ENCODE peak calls at places on chromosomes 12 and 14, in ten cellular contexts. One of them, this sample, is unnamed.
A peak's percentile ranks its signal among the peaks of the same experiment; 100 is the strongest.

GRCh38 chr12:69330475-69331473 is 17.4 kb upstream of the LYZ start:
- DNase-seq in psoas muscle: no peak
- DNase-seq in AG10803: no peak
- DNase-seq in stimulated activated CD4-positive, alpha-beta T cell treated with anti-CD3 and anti-CD28 coated beads, Interleukin-1b, Interleukin-23, amount 100 ng/mL, for 24 hours: peak; percentile 23
- DNase-seq in EL: peak; percentile 21
- DNase-seq in ELR: peak; percentile 45
- DNase-seq in uterus: no peak
- DNase-seq in DMS 273 treated with DMSO at 0.1 percent for 48 hours: no peak
- DNase-seq in choroid plexus epithelial cell: peak; percentile 18
- DNase-seq in activated T-helper 1 cell treated with anti-CD3 and anti-CD28 coated beads, Interleukin-2, amount 50 U/mL, for 16 hours: peak; percentile 54
- DNase-seq in this sample: peak; percentile 25

GRCh38 chr14:103382375-103382774 is 2.8 kb upstream of the MARK3 start:
- DNase-seq in DMS 273 treated with DMSO at 0.1 percent for 48 hours: no peak
- DNase-seq in psoas muscle: no peak
- DNase-seq in stimulated activated CD4-positive, alpha-beta T cell treated with anti-CD3 and anti-CD28 coated beads, Interleukin-1b, Interleukin-23, amount 100 ng/mL, for 24 hours: no peak
- DNase-seq in AG10803: peak; percentile 82
- DNase-seq in activated T-helper 1 cell treated with anti-CD3 and anti-CD28 coated beads, Interleukin-2, amount 50 U/mL, for 16 hours: no peak
- DNase-seq in EL: peak; percentile 82
- DNase-seq in uterus: no peak
- DNase-seq in ELR: peak; percentile 84
- DNase-seq in choroid plexus epithelial cell: peak; percentile 79
- DNase-seq in this sample: no peak

GRCh38 chr14:24381363-24382102 is 13.5 kb downstream of the NFATC4 start:
- DNase-seq in psoas muscle: no peak
- DNase-seq in uterus: no peak
- DNase-seq in stimulated activated CD4-positive, alpha-beta T cell treated with anti-CD3 and anti-CD28 coated beads, Interleukin-1b, Interleukin-23, amount 100 ng/mL, for 24 hours: no peak
- DNase-seq in ELR: peak; percentile 15
- DNase-seq in choroid plexus epithelial cell: peak; percentile 51
- DNase-seq in DMS 273 treated with DMSO at 0.1 percent for 48 hours: peak; percentile 68
- DNase-seq in EL: no peak
- DNase-seq in AG10803: no peak
- DNase-seq in activated T-helper 1 cell treated with anti-CD3 and anti-CD28 coated beads, Interleukin-2, amount 50 U/mL, for 16 hours: no peak
- DNase-seq in this sample: no peak

GRCh38 chr12:127813147-127813546 is 453.8 kb upstream of the TMEM132C start:
- DNase-seq in choroid plexus epithelial cell: no peak
- DNase-seq in activated T-helper 1 cell treated with anti-CD3 and anti-CD28 coated beads, Interleukin-2, amount 50 U/mL, for 16 hours: no peak
- DNase-seq in EL: no peak
- DNase-seq in uterus: no peak
- DNase-seq in ELR: no peak
- DNase-seq in stimulated activated CD4-positive, alpha-beta T cell treated with anti-CD3 and anti-CD28 coated beads, Interleukin-1b, Interleukin-23, amount 100 ng/mL, for 24 hours: no peak
- DNase-seq in AG10803: no peak
- DNase-seq in DMS 273 treated with DMSO at 0.1 percent for 48 hours: no peak
- DNase-seq in psoas muscle: no peak
- DNase-seq in this sample: no peak

GRCh38 chr12:24838531-24838950 is 110.4 kb downstream of the BCAT1 start:
- DNase-seq in activated T-helper 1 cell treated with anti-CD3 and anti-CD28 coated beads, Interleukin-2, amount 50 U/mL, for 16 hours: no peak
- DNase-seq in choroid plexus epithelial cell: peak; percentile 99
- DNase-seq in ELR: peak; percentile 20
- DNase-seq in psoas muscle: no peak
- DNase-seq in DMS 273 treated with DMSO at 0.1 percent for 48 hours: no peak
- DNase-seq in EL: peak; percentile 75
- DNase-seq in AG10803: peak; percentile 99
- DNase-seq in uterus: peak; percentile 62
- DNase-seq in stimulated activated CD4-positive, alpha-beta T cell treated with anti-CD3 and anti-CD28 coated beads, Interleukin-1b, Interleukin-23, amount 100 ng/mL, for 24 hours: no peak
- DNase-seq in this sample: no peak

GRCh38 chr12:110001596-110001995 is 2.4 kb downstream of the ANKRD13A start:
- DNase-seq in psoas muscle: no peak
- DNase-seq in ELR: peak; percentile 98
- DNase-seq in stimulated activated CD4-positive, alpha-beta T cell treated with anti-CD3 and anti-CD28 coated beads, Interleukin-1b, Interleukin-23, amount 100 ng/mL, for 24 hours: no peak
- DNase-seq in DMS 273 treated with DMSO at 0.1 percent for 48 hours: no peak
- DNase-seq in choroid plexus epithelial cell: no peak
- DNase-seq in activated T-helper 1 cell treated with anti-CD3 and anti-CD28 coated beads, Interleukin-2, amount 50 U/mL, for 16 hours: no peak
- DNase-seq in uterus: no peak
- DNase-seq in EL: peak; percentile 94
- DNase-seq in AG10803: peak; percentile 87
- DNase-seq in this sample: no peak

GRCh38 chr14:26595922-26596721 is 1.7 kb downstream of the NOVA1 start:
- DNase-seq in uterus: no peak
- DNase-seq in ELR: no peak
- DNase-seq in activated T-helper 1 cell treated with anti-CD3 and anti-CD28 coated beads, Interleukin-2, amount 50 U/mL, for 16 hours: no peak
- DNase-seq in AG10803: no peak
- DNase-seq in DMS 273 treated with DMSO at 0.1 percent for 48 hours: no peak
- DNase-seq in choroid plexus epithelial cell: no peak
- DNase-seq in EL: no peak
- DNase-seq in psoas muscle: no peak
- DNase-seq in stimulated activated CD4-positive, alpha-beta T cell treated with anti-CD3 and anti-CD28 coated beads, Interleukin-1b, Interleukin-23, amount 100 ng/mL, for 24 hours: no peak
- DNase-seq in this sample: no peak

GRCh38 chr12:88299567-88300101 is 157.5 kb downstream of the TMTC3 start:
- DNase-seq in ELR: peak; percentile 98
- DNase-seq in stimulated activated CD4-positive, alpha-beta T cell treated with anti-CD3 and anti-CD28 coated beads, Interleukin-1b, Interleukin-23, amount 100 ng/mL, for 24 hours: peak; percentile 19
- DNase-seq in choroid plexus epithelial cell: peak; percentile 98
- DNase-seq in psoas muscle: no peak
- DNase-seq in EL: peak; percentile 99
- DNase-seq in DMS 273 treated with DMSO at 0.1 percent for 48 hours: no peak
- DNase-seq in uterus: no peak
- DNase-seq in AG10803: peak; percentile 98
- DNase-seq in activated T-helper 1 cell treated with anti-CD3 and anti-CD28 coated beads, Interleukin-2, amount 50 U/mL, for 16 hours: no peak
- DNase-seq in this sample: no peak

GRCh38 chr12:79083181-79083580 is 218.6 kb downstream of the SYT1 start:
- DNase-seq in AG10803: no peak
- DNase-seq in EL: no peak
- DNase-seq in choroid plexus epithelial cell: peak; percentile 5
- DNase-seq in activated T-helper 1 cell treated with anti-CD3 and anti-CD28 coated beads, Interleukin-2, amount 50 U/mL, for 16 hours: no peak
- DNase-seq in ELR: peak; percentile 14
- DNase-seq in uterus: no peak
- DNase-seq in psoas muscle: no peak
- DNase-seq in DMS 273 treated with DMSO at 0.1 percent for 48 hours: no peak
- DNase-seq in stimulated activated CD4-positive, alpha-beta T cell treated with anti-CD3 and anti-CD28 coated beads, Interleukin-1b, Interleukin-23, amount 100 ng/mL, for 24 hours: no peak
- DNase-seq in this sample: no peak

GRCh38 chr14:95692109-95692508 is 5.9 kb downstream of the TCL1B start:
- DNase-seq in DMS 273 treated with DMSO at 0.1 percent for 48 hours: no peak
- DNase-seq in uterus: no peak
- DNase-seq in AG10803: no peak
- DNase-seq in choroid plexus epithelial cell: no peak
- DNase-seq in EL: no peak
- DNase-seq in psoas muscle: no peak
- DNase-seq in stimulated activated CD4-positive, alpha-beta T cell treated with anti-CD3 and anti-CD28 coated beads, Interleukin-1b, Interleukin-23, amount 100 ng/mL, for 24 hours: no peak
- DNase-seq in ELR: no peak
- DNase-seq in activated T-helper 1 cell treated with anti-CD3 and anti-CD28 coated beads, Interleukin-2, amount 50 U/mL, for 16 hours: no peak
- DNase-seq in this sample: no peak

GRCh38 chr12:94545937-94546771 is 86.5 kb upstream of the CEP83 start:
- DNase-seq in AG10803: peak; percentile 47
- DNase-seq in DMS 273 treated with DMSO at 0.1 percent for 48 hours: no peak
- DNase-seq in choroid plexus epithelial cell: peak; percentile 88
- DNase-seq in ELR: peak; percentile 84
- DNase-seq in psoas muscle: no peak
- DNase-seq in uterus: no peak
- DNase-seq in activated T-helper 1 cell treated with anti-CD3 and anti-CD28 coated beads, Interleukin-2, amount 50 U/mL, for 16 hours: no peak
- DNase-seq in stimulated activated CD4-positive, alpha-beta T cell treated with anti-CD3 and anti-CD28 coated beads, Interleukin-1b, Interleukin-23, amount 100 ng/mL, for 24 hours: no peak
- DNase-seq in EL: peak; percentile 65
- DNase-seq in this sample: peak; percentile 46

GRCh38 chr12:68106660-68107059 is 52.9 kb downstream of the IFNG start:
- DNase-seq in choroid plexus epithelial cell: no peak
- DNase-seq in activated T-helper 1 cell treated with anti-CD3 and anti-CD28 coated beads, Interleukin-2, amount 50 U/mL, for 16 hours: no peak
- DNase-seq in uterus: no peak
- DNase-seq in psoas muscle: no peak
- DNase-seq in stimulated activated CD4-positive, alpha-beta T cell treated with anti-CD3 and anti-CD28 coated beads, Interleukin-1b, Interleukin-23, amount 100 ng/mL, for 24 hours: no peak
- DNase-seq in AG10803: no peak
- DNase-seq in DMS 273 treated with DMSO at 0.1 percent for 48 hours: no peak
- DNase-seq in EL: no peak
- DNase-seq in ELR: no peak
- DNase-seq in this sample: no peak

GRCh38 chr12:5201554-5202243 is 158.0 kb downstream of the KCNA5 start:
- DNase-seq in choroid plexus epithelial cell: no peak
- DNase-seq in DMS 273 treated with DMSO at 0.1 percent for 48 hours: no peak
- DNase-seq in activated T-helper 1 cell treated with anti-CD3 and anti-CD28 coated beads, Interleukin-2, amount 50 U/mL, for 16 hours: no peak
- DNase-seq in psoas muscle: peak; percentile 55
- DNase-seq in stimulated activated CD4-positive, alpha-beta T cell treated with anti-CD3 and anti-CD28 coated beads, Interleukin-1b, Interleukin-23, amount 100 ng/mL, for 24 hours: no peak
- DNase-seq in AG10803: no peak
- DNase-seq in uterus: no peak
- DNase-seq in ELR: no peak
- DNase-seq in EL: no peak
- DNase-seq in this sample: peak; percentile 47

GRCh38 chr12:130752692-130753230 is 36.7 kb upstream of the RIMBP2 start:
- DNase-seq in uterus: no peak
- DNase-seq in DMS 273 treated with DMSO at 0.1 percent for 48 hours: no peak
- DNase-seq in psoas muscle: no peak
- DNase-seq in choroid plexus epithelial cell: no peak
- DNase-seq in ELR: no peak
- DNase-seq in AG10803: no peak
- DNase-seq in activated T-helper 1 cell treated with anti-CD3 and anti-CD28 coated beads, Interleukin-2, amount 50 U/mL, for 16 hours: no peak
- DNase-seq in stimulated activated CD4-positive, alpha-beta T cell treated with anti-CD3 and anti-CD28 coated beads, Interleukin-1b, Interleukin-23, amount 100 ng/mL, for 24 hours: no peak
- DNase-seq in EL: no peak
- DNase-seq in this sample: no peak

GRCh38 chr12:64877363-64878004 is 53.0 kb downstream of the TBC1D30 start:
- DNase-seq in AG10803: no peak
- DNase-seq in uterus: no peak
- DNase-seq in activated T-helper 1 cell treated with anti-CD3 and anti-CD28 coated beads, Interleukin-2, amount 50 U/mL, for 16 hours: no peak
- DNase-seq in DMS 273 treated with DMSO at 0.1 percent for 48 hours: no peak
- DNase-seq in EL: no peak
- DNase-seq in psoas muscle: no peak
- DNase-seq in choroid plexus epithelial cell: no peak
- DNase-seq in ELR: no peak
- DNase-seq in stimulated activated CD4-positive, alpha-beta T cell treated with anti-CD3 and anti-CD28 coated beads, Interleukin-1b, Interleukin-23, amount 100 ng/mL, for 24 hours: no peak
- DNase-seq in this sample: no peak

GRCh38 chr12:68785823-68786222 is 22.2 kb upstream of the MDM2 start:
- DNase-seq in psoas muscle: no peak
- DNase-seq in ELR: no peak
- DNase-seq in EL: no peak
- DNase-seq in activated T-helper 1 cell treated with anti-CD3 and anti-CD28 coated beads, Interleukin-2, amount 50 U/mL, for 16 hours: no peak
- DNase-seq in stimulated activated CD4-positive, alpha-beta T cell treated with anti-CD3 and anti-CD28 coated beads, Interleukin-1b, Interleukin-23, amount 100 ng/mL, for 24 hours: no peak
- DNase-seq in uterus: no peak
- DNase-seq in AG10803: no peak
- DNase-seq in DMS 273 treated with DMSO at 0.1 percent for 48 hours: no peak
- DNase-seq in choroid plexus epithelial cell: no peak
- DNase-seq in this sample: no peak

GRCh38 chr14:104315625-104316024 is 177.2 kb downstream of the KIF26A start:
- DNase-seq in uterus: no peak
- DNase-seq in EL: no peak
- DNase-seq in activated T-helper 1 cell treated with anti-CD3 and anti-CD28 coated beads, Interleukin-2, amount 50 U/mL, for 16 hours: no peak
- DNase-seq in stimulated activated CD4-positive, alpha-beta T cell treated with anti-CD3 and anti-CD28 coated beads, Interleukin-1b, Interleukin-23, amount 100 ng/mL, for 24 hours: no peak
- DNase-seq in ELR: no peak
- DNase-seq in choroid plexus epithelial cell: no peak
- DNase-seq in psoas muscle: peak; percentile 28
- DNase-seq in DMS 273 treated with DMSO at 0.1 percent for 48 hours: no peak
- DNase-seq in AG10803: no peak
- DNase-seq in this sample: no peak

GRCh38 chr12:62263956-62264355 is 3.8 kb downstream of the USP15 start:
- DNase-seq in activated T-helper 1 cell treated with anti-CD3 and anti-CD28 coated beads, Interleukin-2, amount 50 U/mL, for 16 hours: no peak
- DNase-seq in uterus: no peak
- DNase-seq in psoas muscle: no peak
- DNase-seq in EL: no peak
- DNase-seq in choroid plexus epithelial cell: no peak
- DNase-seq in stimulated activated CD4-positive, alpha-beta T cell treated with anti-CD3 and anti-CD28 coated beads, Interleukin-1b, Interleukin-23, amount 100 ng/mL, for 24 hours: no peak
- DNase-seq in DMS 273 treated with DMSO at 0.1 percent for 48 hours: no peak
- DNase-seq in AG10803: no peak
- DNase-seq in ELR: no peak
- DNase-seq in this sample: no peak

GRCh38 chr12:81610955-81611889 is 147.9 kb downstream of the PPFIA2 start:
- DNase-seq in activated T-helper 1 cell treated with anti-CD3 and anti-CD28 coated beads, Interleukin-2, amount 50 U/mL, for 16 hours: no peak
- DNase-seq in stimulated activated CD4-positive, alpha-beta T cell treated with anti-CD3 and anti-CD28 coated beads, Interleukin-1b, Interleukin-23, amount 100 ng/mL, for 24 hours: no peak
- DNase-seq in ELR: peak; percentile 13
- DNase-seq in choroid plexus epithelial cell: peak; percentile 43
- DNase-seq in psoas muscle: no peak
- DNase-seq in uterus: no peak
- DNase-seq in DMS 273 treated with DMSO at 0.1 percent for 48 hours: no peak
- DNase-seq in EL: peak; percentile 1
- DNase-seq in AG10803: no peak
- DNase-seq in this sample: no peak

GRCh38 chr12:104669057-104669770 is 212.5 kb downstream of the CHST11 start:
- DNase-seq in psoas muscle: no peak
- DNase-seq in uterus: peak; percentile 46
- DNase-seq in ELR: no peak
- DNase-seq in AG10803: no peak
- DNase-seq in choroid plexus epithelial cell: no peak
- DNase-seq in stimulated activated CD4-positive, alpha-beta T cell treated with anti-CD3 and anti-CD28 coated beads, Interleukin-1b, Interleukin-23, amount 100 ng/mL, for 24 hours: no peak
- DNase-seq in activated T-helper 1 cell treated with anti-CD3 and anti-CD28 coated beads, Interleukin-2, amount 50 U/mL, for 16 hours: no peak
- DNase-seq in DMS 273 treated with DMSO at 0.1 percent for 48 hours: no peak
- DNase-seq in EL: no peak
- DNase-seq in this sample: no peak

GRCh38 chr12:122866950-122867607 is 28.8 kb downstream of the VPS37B start:
- DNase-seq in AG10803: no peak
- DNase-seq in psoas muscle: peak; percentile 74
- DNase-seq in uterus: no peak
- DNase-seq in activated T-helper 1 cell treated with anti-CD3 and anti-CD28 coated beads, Interleukin-2, amount 50 U/mL, for 16 hours: no peak
- DNase-seq in EL: no peak
- DNase-seq in choroid plexus epithelial cell: no peak
- DNase-seq in stimulated activated CD4-positive, alpha-beta T cell treated with anti-CD3 and anti-CD28 coated beads, Interleukin-1b, Interleukin-23, amount 100 ng/mL, for 24 hours: no peak
- DNase-seq in DMS 273 treated with DMSO at 0.1 percent for 48 hours: no peak
- DNase-seq in ELR: no peak
- DNase-seq in this sample: no peak

GRCh38 chr12:53532026-53532425 is 24.7 kb upstream of the NPFF start:
- DNase-seq in EL: no peak
- DNase-seq in stimulated activated CD4-positive, alpha-beta T cell treated with anti-CD3 and anti-CD28 coated beads, Interleukin-1b, Interleukin-23, amount 100 ng/mL, for 24 hours: no peak
- DNase-seq in DMS 273 treated with DMSO at 0.1 percent for 48 hours: peak; percentile 77
- DNase-seq in ELR: no peak
- DNase-seq in activated T-helper 1 cell treated with anti-CD3 and anti-CD28 coated beads, Interleukin-2, amount 50 U/mL, for 16 hours: no peak
- DNase-seq in uterus: no peak
- DNase-seq in psoas muscle: no peak
- DNase-seq in AG10803: no peak
- DNase-seq in choroid plexus epithelial cell: no peak
- DNase-seq in this sample: no peak

GRCh38 chr12:51752490-51752889 is 96.0 kb downstream of the FIGNL2 start:
- DNase-seq in psoas muscle: peak; percentile 63
- DNase-seq in ELR: peak; percentile 71
- DNase-seq in AG10803: peak; percentile 96
- DNase-seq in choroid plexus epithelial cell: peak; percentile 68
- DNase-seq in EL: peak; percentile 80
- DNase-seq in stimulated activated CD4-positive, alpha-beta T cell treated with anti-CD3 and anti-CD28 coated beads, Interleukin-1b, Interleukin-23, amount 100 ng/mL, for 24 hours: no peak
- DNase-seq in activated T-helper 1 cell treated with anti-CD3 and anti-CD28 coated beads, Interleukin-2, amount 50 U/mL, for 16 hours: no peak
- DNase-seq in DMS 273 treated with DMSO at 0.1 percent for 48 hours: no peak
- DNase-seq in uterus: peak; percentile 27
- DNase-seq in this sample: peak; percentile 47

GRCh38 chr12:111412007-111412829 is 6.5 kb downstream of the SH2B3 start:
- DNase-seq in AG10803: no peak
- DNase-seq in uterus: no peak
- DNase-seq in choroid plexus epithelial cell: peak; percentile 83
- DNase-seq in stimulated activated CD4-positive, alpha-beta T cell treated with anti-CD3 and anti-CD28 coated beads, Interleukin-1b, Interleukin-23, amount 100 ng/mL, for 24 hours: no peak
- DNase-seq in psoas muscle: no peak
- DNase-seq in activated T-helper 1 cell treated with anti-CD3 and anti-CD28 coated beads, Interleukin-2, amount 50 U/mL, for 16 hours: no peak
- DNase-seq in ELR: peak; percentile 45
- DNase-seq in DMS 273 treated with DMSO at 0.1 percent for 48 hours: no peak
- DNase-seq in EL: no peak
- DNase-seq in this sample: no peak

GRCh38 chr12:118160536-118160935 is 24.6 kb downstream of the PEBP1 start:
- DNase-seq in activated T-helper 1 cell treated with anti-CD3 and anti-CD28 coated beads, Interleukin-2, amount 50 U/mL, for 16 hours: no peak
- DNase-seq in psoas muscle: no peak
- DNase-seq in uterus: no peak
- DNase-seq in AG10803: no peak
- DNase-seq in choroid plexus epithelial cell: no peak
- DNase-seq in stimulated activated CD4-positive, alpha-beta T cell treated with anti-CD3 and anti-CD28 coated beads, Interleukin-1b, Interleukin-23, amount 100 ng/mL, for 24 hours: no peak
- DNase-seq in EL: no peak
- DNase-seq in DMS 273 treated with DMSO at 0.1 percent for 48 hours: no peak
- DNase-seq in ELR: no peak
- DNase-seq in this sample: no peak

GRCh38 chr12:66035289-66035961 is 95.1 kb downstream of the LLPH start:
- DNase-seq in AG10803: peak; percentile 60
- DNase-seq in choroid plexus epithelial cell: peak; percentile 80
- DNase-seq in stimulated activated CD4-positive, alpha-beta T cell treated with anti-CD3 and anti-CD28 coated beads, Interleukin-1b, Interleukin-23, amount 100 ng/mL, for 24 hours: no peak
- DNase-seq in EL: peak; percentile 74
- DNase-seq in DMS 273 treated with DMSO at 0.1 percent for 48 hours: no peak
- DNase-seq in psoas muscle: no peak
- DNase-seq in activated T-helper 1 cell treated with anti-CD3 and anti-CD28 coated beads, Interleukin-2, amount 50 U/mL, for 16 hours: no peak
- DNase-seq in ELR: peak; percentile 80
- DNase-seq in uterus: no peak
- DNase-seq in this sample: no peak

GRCh38 chr14:25231006-25231405 is 181.1 kb upstream of the STXBP6 start:
- DNase-seq in psoas muscle: no peak
- DNase-seq in EL: no peak
- DNase-seq in DMS 273 treated with DMSO at 0.1 percent for 48 hours: no peak
- DNase-seq in ELR: no peak
- DNase-seq in AG10803: no peak
- DNase-seq in choroid plexus epithelial cell: peak; percentile 0
- DNase-seq in uterus: no peak
- DNase-seq in activated T-helper 1 cell treated with anti-CD3 and anti-CD28 coated beads, Interleukin-2, amount 50 U/mL, for 16 hours: no peak
- DNase-seq in stimulated activated CD4-positive, alpha-beta T cell treated with anti-CD3 and anti-CD28 coated beads, Interleukin-1b, Interleukin-23, amount 100 ng/mL, for 24 hours: no peak
- DNase-seq in this sample: no peak

GRCh38 chr12:43730283-43730682 is 28.3 kb downstream of the PUS7L start:
- DNase-seq in EL: no peak
- DNase-seq in stimulated activated CD4-positive, alpha-beta T cell treated with anti-CD3 and anti-CD28 coated beads, Interleukin-1b, Interleukin-23, amount 100 ng/mL, for 24 hours: no peak
- DNase-seq in psoas muscle: no peak
- DNase-seq in AG10803: no peak
- DNase-seq in uterus: no peak
- DNase-seq in ELR: no peak
- DNase-seq in DMS 273 treated with DMSO at 0.1 percent for 48 hours: no peak
- DNase-seq in choroid plexus epithelial cell: no peak
- DNase-seq in activated T-helper 1 cell treated with anti-CD3 and anti-CD28 coated beads, Interleukin-2, amount 50 U/mL, for 16 hours: no peak
- DNase-seq in this sample: no peak